ENCODE peak calls at places on chromosomes 11 and 22, in five cellular contexts. One of them, this sample, is unnamed.

GRCh38 chr11:92329644-92330043 is 105.0 kb downstream of the FAT3 start:
- DNase-seq in mucosa of descending colon: no peak
- DNase-seq in testis: no peak
- DNase-seq in K562: no peak
- DNase-seq in CD4-positive, alpha-beta T cell: no peak
- DNase-seq in this sample: no peak

GRCh38 chr11:123443851-123444623 is 14.0 kb downstream of the GRAMD1B start:
- DNase-seq in mucosa of descending colon: no peak
- DNase-seq in K562: no peak
- DNase-seq in testis: no peak
- DNase-seq in CD4-positive, alpha-beta T cell: no peak
- DNase-seq in this sample: no peak

GRCh38 chr22:41664951-41665350 is 23.7 kb downstream of the SNU13 start:
- DNase-seq in K562: no peak
- DNase-seq in CD4-positive, alpha-beta T cell: no peak
- DNase-seq in testis: peak
- DNase-seq in mucosa of descending colon: no peak
- DNase-seq in this sample: no peak

GRCh38 chr22:43006753-43007152 is 8.2 kb downstream of the PACSIN2 start:
- DNase-seq in CD4-positive, alpha-beta T cell: no peak
- DNase-seq in testis: no peak
- DNase-seq in mucosa of descending colon: peak
- DNase-seq in K562: no peak
- DNase-seq in this sample: no peak

GRCh38 chr11:45025716-45026492 is 75.2 kb upstream of the TP53I11 start:
- DNase-seq in testis: peak
- DNase-seq in K562: no peak
- DNase-seq in CD4-positive, alpha-beta T cell: no peak
- DNase-seq in mucosa of descending colon: peak
- DNase-seq in this sample: no peak

GRCh38 chr11:119000906-119001305 is 3.0 kb downstream of the CENATAC start:
- DNase-seq in CD4-positive, alpha-beta T cell: no peak
- DNase-seq in K562: no peak
- DNase-seq in testis: no peak
- DNase-seq in mucosa of descending colon: no peak
- DNase-seq in this sample: no peak

GRCh38 chr11:73391665-73392064 is 15.5 kb downstream of the RELT start:
- DNase-seq in mucosa of descending colon: no peak
- DNase-seq in CD4-positive, alpha-beta T cell: no peak
- DNase-seq in testis: no peak
- DNase-seq in K562: no peak
- DNase-seq in this sample: no peak

GRCh38 chr11:36377759-36378553 is 81.9 kb downstream of the PRR5L start:
- DNase-seq in K562: no peak
- DNase-seq in testis: no peak
- DNase-seq in CD4-positive, alpha-beta T cell: no peak
- DNase-seq in mucosa of descending colon: peak
- DNase-seq in this sample: no peak

DNA sequence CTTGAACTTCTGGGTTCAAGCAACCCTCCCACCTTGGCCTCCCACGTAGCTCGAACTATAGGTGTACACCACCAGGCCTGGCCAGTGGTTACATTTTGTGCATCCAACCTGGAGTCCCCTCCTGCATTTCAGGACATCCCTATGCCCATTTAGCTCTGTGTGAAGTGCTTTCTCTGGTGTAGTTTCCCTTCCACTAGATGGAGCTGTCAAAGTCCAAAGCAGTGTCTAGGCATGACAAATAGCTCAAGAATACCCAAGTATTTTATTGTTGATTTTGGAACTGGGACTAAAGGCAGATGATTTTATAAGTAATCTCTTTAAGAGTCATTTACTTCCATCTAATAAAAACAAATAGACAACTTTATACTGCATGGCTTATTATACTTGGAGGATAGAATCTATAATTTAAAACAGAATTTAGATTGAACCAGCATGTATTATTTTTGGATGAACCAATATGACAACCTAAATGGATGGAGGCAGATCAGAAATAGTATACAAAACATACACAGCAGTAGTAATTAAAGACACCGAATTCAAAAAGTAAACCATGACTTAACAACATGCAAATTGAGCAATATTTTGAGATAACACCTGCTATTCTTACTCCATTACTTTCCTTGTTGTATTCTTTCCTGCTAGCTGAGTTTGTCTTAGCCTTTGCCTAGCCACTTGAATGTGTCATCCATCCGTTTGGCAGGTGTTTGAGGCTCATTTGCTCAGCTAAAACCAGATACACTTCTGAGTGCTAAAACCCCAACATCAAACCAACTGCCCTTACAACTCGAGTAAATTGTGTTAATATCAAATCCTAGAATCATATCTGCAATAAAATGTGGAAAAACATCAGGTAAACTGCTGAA is 37.7 kb downstream of the EIF4ENIF1 start:
- DNase-seq in mucosa of descending colon: peak
- DNase-seq in testis: no peak
- DNase-seq in CD4-positive, alpha-beta T cell: no peak
- DNase-seq in K562: no peak
- DNase-seq in this sample: no peak
- TF ChIP-seq CTCF in mucosa of descending colon: peak
- TF ChIP-seq CTCF in testis: no peak
- TF ChIP-seq CTCF in CD4-positive, alpha-beta T cell: peak
- TF ChIP-seq CTCF in K562: peak
- TF ChIP-seq CTCF in this sample: peak

GRCh38 chr11:15584158-15584557 is 469.4 kb downstream of the INSC start:
- DNase-seq in K562: no peak
- DNase-seq in mucosa of descending colon: no peak
- DNase-seq in testis: no peak
- DNase-seq in CD4-positive, alpha-beta T cell: no peak
- DNase-seq in this sample: no peak
- TF ChIP-seq CTCF in K562: no peak
- TF ChIP-seq CTCF in mucosa of descending colon: no peak
- TF ChIP-seq CTCF in testis: no peak
- TF ChIP-seq CTCF in CD4-positive, alpha-beta T cell: no peak
- TF ChIP-seq CTCF in this sample: no peak

GRCh38 chr22:46417769-46418168 is 82.3 kb downstream of the TRMU start:
- DNase-seq in testis: no peak
- DNase-seq in mucosa of descending colon: no peak
- DNase-seq in K562: no peak
- DNase-seq in CD4-positive, alpha-beta T cell: no peak
- DNase-seq in this sample: no peak

GRCh38 chr22:46417268-46417580 is 81.7 kb downstream of the TRMU start:
- DNase-seq in CD4-positive, alpha-beta T cell: no peak
- DNase-seq in mucosa of descending colon: no peak
- DNase-seq in testis: no peak
- DNase-seq in K562: no peak
- DNase-seq in this sample: no peak

GRCh38 chr22:46414704-46415103 is 79.2 kb downstream of the TRMU start:
- DNase-seq in testis: no peak
- DNase-seq in K562: no peak
- DNase-seq in mucosa of descending colon: no peak
- DNase-seq in CD4-positive, alpha-beta T cell: no peak
- DNase-seq in this sample: no peak

GRCh38 chr22:46416537-46417267 is 81.2 kb downstream of the TRMU start:
- DNase-seq in mucosa of descending colon: no peak
- DNase-seq in CD4-positive, alpha-beta T cell: no peak
- DNase-seq in testis: no peak
- DNase-seq in K562: no peak
- DNase-seq in this sample: no peak

GRCh38 chr22:46415816-46416536 is 80.5 kb downstream of the TRMU start:
- DNase-seq in testis: no peak
- DNase-seq in mucosa of descending colon: no peak
- DNase-seq in K562: no peak
- DNase-seq in CD4-positive, alpha-beta T cell: no peak
- DNase-seq in this sample: no peak
- TF ChIP-seq CTCF in testis: no peak
- TF ChIP-seq CTCF in mucosa of descending colon: no peak
- TF ChIP-seq CTCF in K562: no peak
- TF ChIP-seq CTCF in CD4-positive, alpha-beta T cell: no peak
- TF ChIP-seq CTCF in this sample: no peak

GRCh38 chr22:30813936-30814335 is 119.3 kb downstream of the OSBP2 start:
- DNase-seq in testis: no peak
- DNase-seq in mucosa of descending colon: no peak
- DNase-seq in K562: no peak
- DNase-seq in CD4-positive, alpha-beta T cell: no peak
- DNase-seq in this sample: no peak

GRCh38 chr22:30821863-30822215 is 127.2 kb downstream of the OSBP2 start:
- DNase-seq in K562: no peak
- DNase-seq in CD4-positive, alpha-beta T cell: no peak
- DNase-seq in testis: no peak
- DNase-seq in mucosa of descending colon: no peak
- DNase-seq in this sample: no peak

GRCh38 chr22:30821381-30821780 is 126.7 kb downstream of the OSBP2 start:
- DNase-seq in mucosa of descending colon: no peak
- DNase-seq in K562: no peak
- DNase-seq in CD4-positive, alpha-beta T cell: no peak
- DNase-seq in testis: no peak
- DNase-seq in this sample: no peak

DNA sequence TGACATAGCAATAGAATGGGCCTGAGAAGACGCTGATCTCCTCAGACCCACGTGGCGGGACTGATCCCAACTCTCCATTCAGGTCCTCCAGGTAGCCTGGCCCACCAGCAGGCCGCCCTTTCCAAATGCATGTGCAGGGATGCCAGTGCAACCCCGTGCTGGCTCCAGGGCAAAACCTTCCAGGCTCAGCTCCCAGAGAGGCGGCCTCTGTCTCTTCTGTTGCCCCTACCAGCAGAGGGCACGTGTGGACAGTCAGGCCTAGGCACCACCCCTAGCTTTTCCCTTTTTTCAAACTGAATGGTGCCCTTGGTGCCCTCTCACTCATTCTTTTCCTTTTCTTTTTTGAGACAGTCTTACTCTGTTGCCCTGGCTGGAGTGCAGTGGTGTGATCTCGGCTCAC is 121.7 kb downstream of the OSBP2 start:
- DNase-seq in K562: no peak
- DNase-seq in testis: no peak
- DNase-seq in mucosa of descending colon: no peak
- DNase-seq in CD4-positive, alpha-beta T cell: no peak
- DNase-seq in this sample: no peak
- TF ChIP-seq CTCF in K562: peak
- TF ChIP-seq CTCF in testis: no peak
- TF ChIP-seq CTCF in mucosa of descending colon: no peak
- TF ChIP-seq CTCF in CD4-positive, alpha-beta T cell: no peak
- TF ChIP-seq CTCF in this sample: no peak

GRCh38 chr11:96204721-96205459 is 138.1 kb downstream of the MAML2 start:
- DNase-seq in K562: no peak
- DNase-seq in CD4-positive, alpha-beta T cell: no peak
- DNase-seq in testis: no peak
- DNase-seq in mucosa of descending colon: no peak
- DNase-seq in this sample: no peak
- TF ChIP-seq CTCF in K562: no peak
- TF ChIP-seq CTCF in CD4-positive, alpha-beta T cell: no peak
- TF ChIP-seq CTCF in testis: no peak
- TF ChIP-seq CTCF in mucosa of descending colon: no peak
- TF ChIP-seq CTCF in this sample: no peak

GRCh38 chr11:134261626-134262488 is 8.5 kb downstream of the ACAD8 start:
- DNase-seq in CD4-positive, alpha-beta T cell: no peak
- DNase-seq in K562: peak
- DNase-seq in mucosa of descending colon: peak
- DNase-seq in testis: peak
- DNase-seq in this sample: no peak
- TF ChIP-seq CTCF in CD4-positive, alpha-beta T cell: peak
- TF ChIP-seq CTCF in K562: peak
- TF ChIP-seq CTCF in mucosa of descending colon: peak
- TF ChIP-seq CTCF in testis: no peak
- TF ChIP-seq CTCF in this sample: peak

DNA sequence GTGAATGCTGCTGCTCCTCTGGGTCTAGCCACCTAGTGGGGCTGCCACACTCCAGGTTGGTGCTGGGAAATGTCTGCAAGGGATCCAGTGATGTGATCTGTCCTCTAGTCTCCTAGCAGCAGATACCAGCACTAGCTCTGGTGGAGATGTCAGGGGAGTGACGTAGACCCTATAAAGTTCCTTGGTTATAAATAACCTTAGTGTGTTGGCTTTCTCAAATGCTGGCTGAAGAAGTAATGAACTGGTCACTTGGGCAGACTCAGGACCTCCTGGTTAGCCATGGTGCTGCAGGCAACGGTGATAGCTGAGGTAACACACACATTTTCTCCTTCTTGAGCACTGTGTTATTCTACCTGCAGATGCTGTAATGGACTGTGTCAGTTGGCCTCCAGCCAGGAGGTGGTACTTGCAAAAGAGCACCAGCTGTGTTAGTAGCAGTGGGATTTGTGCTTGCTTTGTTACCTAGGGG is 35.5 kb downstream of the BBOX1 start:
- DNase-seq in mucosa of descending colon: no peak
- DNase-seq in K562: no peak
- DNase-seq in CD4-positive, alpha-beta T cell: no peak
- DNase-seq in testis: no peak
- DNase-seq in this sample: no peak
- TF ChIP-seq CTCF in mucosa of descending colon: no peak
- TF ChIP-seq CTCF in K562: no peak
- TF ChIP-seq CTCF in CD4-positive, alpha-beta T cell: no peak
- TF ChIP-seq CTCF in testis: no peak
- TF ChIP-seq CTCF in this sample: no peak

This sample was measured in osteocyte.